ENCODE peak calls at places on chromosomes 12 and 14, in six cellular contexts. N is GM12878, H is HCT116, T is upper lobe of left lung, U is K562, B is HepG2. W is an unnamed sample. For H3K4me1, the result is how much of the 10 kb centered on the place peaks cover.

GRCh38 chr12:53575502-53576264 is 50.5 kb downstream of the ATF7 start:
- ATAC-seq in N (no peak), H (no peak), T (peak), U (peak), B (no peak), W (peak)

GRCh38 chr12:116148844-116149243 is 128.6 kb downstream of the MED13L start:
- ATAC-seq in N (peak), H (no peak), T (no peak), U (no peak), B (no peak), W (no peak)

GRCh38 chr14:96409701-96410100 is 17.8 kb downstream of the AK7 start:
- ATAC-seq in N (no peak), H (peak), T (no peak), U (no peak), B (peak), W (no peak)

GRCh38 chr12:52078276-52078675 is 1.2 kb upstream of the SMIM41 start:
- ATAC-seq in N (no peak), H (no peak), T (no peak), U (no peak), B (no peak), W (no peak)

GRCh38 chr14:32697704-32698103 is 241.0 kb upstream of the NPAS3 start:
- ATAC-seq in N (no peak), H (no peak), T (no peak), U (no peak), B (no peak), W (no peak)

GRCh38 chr12:10354071-10354470 is 35.8 kb downstream of the KLRK1 start:
- ATAC-seq in N (no peak), H (peak), T (no peak), U (no peak), B (no peak), W (no peak)

GRCh38 chr12:3275171-3276041 is 198.2 kb downstream of the TSPAN9 start:
- ATAC-seq in N (peak), H (peak), T (peak), U (peak), B (peak), W (peak)

GRCh38 chr14:61512026-61512425 is 183.3 kb upstream of the HIF1A start:
- ATAC-seq in N (peak), H (peak), T (peak), U (no peak), B (peak), W (no peak)

GRCh38 chr12:92108651-92109050 is 37.0 kb downstream of the BTG1 start:
- ATAC-seq in N (no peak), H (no peak), T (peak), U (peak), B (no peak), W (peak)

GRCh38 chr12:105036937-105037649 is 47.2 kb downstream of the ALDH1L2 start:
- ATAC-seq in N (peak), H (peak), T (no peak), U (no peak), B (no peak), W (no peak)

GRCh38 chr14:103199141-103199540 is 75.9 kb downstream of the TNFAIP2 start:
- ATAC-seq in N (no peak), H (no peak), T (peak), U (no peak), B (no peak), W (peak)

GRCh38 chr12:6620137-6620884 is 13.1 kb upstream of the CHD4 start:
- ATAC-seq in N (no peak), H (no peak), T (peak), U (no peak), B (no peak), W (peak)

GRCh38 chr12:2264622-2265306 is 212.0 kb downstream of the CACNA1C start:
- ATAC-seq in N (no peak), H (no peak), T (peak), U (no peak), B (no peak), W (peak)

GRCh38 chr14:103137721-103138482 is 14.6 kb downstream of the TNFAIP2 start:
- ATAC-seq in N (no peak), H (no peak), T (peak), U (no peak), B (no peak), W (no peak)

GRCh38 chr14:34981743-34982420 is 910 bp upstream of the SRP54 start:
- ATAC-seq in N (peak), H (peak), T (peak), U (peak), B (peak), W (no peak)

GRCh38 chr12:104421343-104421742 is 35.4 kb upstream of the CHST11 start:
- ATAC-seq in N (no peak), H (no peak), T (no peak), U (no peak), B (no peak), W (no peak)

GRCh38 chr14:98909251-98909944 is 362.6 kb downstream of the BCL11B start:
- ATAC-seq in N (no peak), H (peak), T (no peak), U (no peak), B (no peak), W (no peak)

GRCh38 chr12:11631288-11631687 is 18.2 kb upstream of the ETV6 start:
- ATAC-seq in N (no peak), H (no peak), T (no peak), U (no peak), B (no peak), W (no peak)
- TF ChIP-seq POLR2A in N (no peak), H (no peak), T (no peak), U (no peak), B (no peak), W (no peak)

GRCh38 chr12:106106129-106106566 is 32.6 kb downstream of the NUAK1 start:
- ATAC-seq in N (no peak), H (no peak), T (no peak), U (no peak), B (no peak), W (no peak)
- TF ChIP-seq POLR2AphosphoS5 in N (no peak), H (no peak), T (no peak), U (no peak), B (no peak), W (no peak)

GRCh38 chr14:73723799-73724621 is 9.8 kb upstream of the PNMA1 start:
- ATAC-seq in N (no peak), H (no peak), T (peak), U (no peak), B (peak), W (peak)

GRCh38 chr14:73724696-73725095 is 10.5 kb upstream of the PNMA1 start:
- ATAC-seq in N (no peak), H (no peak), T (no peak), U (no peak), B (no peak), W (no peak)

GRCh38 chr14:73726025-73726961 is 12.1 kb upstream of the PNMA1 start:
- ATAC-seq in N (no peak), H (no peak), T (no peak), U (peak), B (no peak), W (no peak)

GRCh38 chr14:73727181-73727580 is 13.0 kb upstream of the PNMA1 start:
- ATAC-seq in N (no peak), H (no peak), T (no peak), U (no peak), B (no peak), W (no peak)

DNA sequence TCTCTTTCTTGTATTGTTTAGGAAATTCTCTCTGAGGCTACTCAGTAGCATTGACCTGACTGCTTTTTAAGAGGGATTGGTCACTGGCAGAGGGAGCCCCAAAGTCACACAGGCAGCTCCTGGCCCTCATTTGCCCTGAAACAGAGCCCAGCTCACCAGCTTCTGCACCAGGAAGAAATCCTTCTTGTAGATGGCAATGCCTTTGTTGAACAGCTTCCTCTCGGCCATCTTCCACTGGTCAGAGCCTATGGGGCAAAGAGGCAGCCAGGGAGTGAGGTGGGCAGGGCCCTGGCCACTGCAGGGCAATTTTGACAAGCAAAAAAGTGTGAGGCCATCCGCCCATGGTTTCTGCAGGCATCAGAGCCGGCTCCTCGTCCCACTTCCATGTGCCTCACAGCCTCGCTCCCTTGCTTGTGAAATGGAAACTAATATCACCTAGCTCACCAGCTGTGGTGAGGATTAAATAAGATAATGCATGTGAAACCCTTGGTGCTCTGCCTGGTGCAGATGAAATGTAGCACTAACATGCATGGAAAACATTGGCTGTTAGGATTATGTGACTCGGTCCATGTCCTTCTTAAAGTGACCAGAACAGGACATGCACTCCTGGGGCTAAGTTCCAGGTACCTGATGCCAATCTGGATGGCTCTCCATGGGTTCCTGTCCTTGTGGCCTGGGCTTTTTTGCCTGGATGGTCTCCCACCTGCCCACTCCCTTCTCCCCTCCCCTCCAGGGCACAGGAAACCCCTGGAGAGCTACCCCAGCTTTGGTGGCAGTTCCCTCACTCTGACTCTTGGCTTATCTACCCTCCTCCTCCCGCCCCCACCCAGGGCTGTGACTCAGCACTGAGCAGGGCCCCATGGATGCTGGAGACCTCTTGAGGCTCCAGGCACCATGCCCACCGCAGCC is 11.2 kb upstream of the PNMA1 start:
- ATAC-seq in N (no peak), H (no peak), T (no peak), U (peak), B (no peak), W (no peak)
- H3K4me1 ChIP-seq in N (under half), H (under half), T (under half), U (under half), B (under half), W (under half)

DNA sequence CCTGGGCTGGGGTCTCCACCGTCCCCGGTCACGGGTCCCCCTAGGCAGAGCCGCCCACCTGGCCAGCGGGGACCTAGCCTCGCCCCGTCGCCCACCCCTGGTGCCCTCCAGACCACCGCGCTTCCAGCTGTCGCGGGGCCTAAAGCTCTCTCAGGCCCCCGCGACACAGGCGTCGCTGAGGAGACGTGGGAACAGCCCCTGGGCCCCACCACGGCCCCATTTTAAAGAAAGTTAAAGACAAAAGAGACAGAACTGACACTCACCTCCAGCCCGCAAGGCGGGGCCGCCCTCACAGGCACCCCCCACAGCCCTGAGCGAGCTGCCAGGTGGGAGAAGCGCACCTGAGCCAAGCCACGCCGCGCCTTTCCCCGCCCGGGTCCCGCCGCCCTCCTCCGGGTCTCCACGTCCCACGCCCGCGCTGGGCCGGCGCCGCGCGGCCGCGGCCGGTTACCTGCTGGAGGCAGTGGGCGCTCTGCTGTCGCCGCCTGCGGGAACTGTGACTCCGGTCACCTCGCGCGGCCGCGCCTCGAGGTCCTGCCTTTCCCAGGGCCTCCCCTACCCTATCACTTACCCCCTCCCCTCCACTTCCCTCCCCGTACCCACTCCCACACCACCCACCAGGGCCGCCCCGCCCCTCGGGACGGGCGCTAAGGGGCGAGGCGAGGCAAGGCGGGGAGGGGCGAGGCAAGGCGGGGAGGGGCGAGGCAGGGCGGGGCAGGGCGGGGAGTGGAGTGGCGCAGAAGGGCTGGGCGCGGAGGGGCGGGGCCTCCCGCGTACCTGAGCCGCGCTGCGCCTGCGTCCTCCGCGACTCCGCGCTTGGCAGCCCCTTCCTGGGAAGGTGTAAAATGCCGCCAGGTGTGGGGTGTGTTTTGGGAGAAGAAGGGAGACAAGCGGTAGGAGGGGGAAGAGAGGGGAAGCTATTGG is 31.2 kb downstream of the TC2N start:
- ATAC-seq in N (peak), H (peak), T (peak), U (peak), B (peak), W (peak)
- TF ChIP-seq POLR2A in N (no peak), H (no peak), T (no peak), U (no peak), B (no peak), W (no peak)

GRCh38 chr14:64082837-64083236 is 211.3 kb downstream of the ESR2 start:
- ATAC-seq in N (no peak), H (no peak), T (peak), U (no peak), B (no peak), W (peak)
- TF ChIP-seq POLR2AphosphoS5 in N (no peak), H (no peak), T (no peak), U (no peak), B (no peak), W (peak)